ENCODE peak calls at places on chromosomes 1 and 21, in eight cellular contexts. K is mammary epithelial cell, A is IMR-90, H is neuronal stem cell, Y is H1, Q is mesendoderm, E is A549, I is HepG2. N is an unnamed sample.

GRCh38 chr1:68375919-68376318 is 73.8 kb downstream of the RPE65 start:
- DNase-seq in K (no peak), A (peak; percentile 33), H (no peak), Y (no peak), Q (no peak), E (no peak), I (no peak), N (no peak)

GRCh38 chr1:56404561-56405030 is 174.8 kb downstream of the PLPP3 start:
- DNase-seq in K (no peak), A (no peak), H (no peak), Y (no peak), Q (no peak), E (no peak), I (no peak), N (no peak)

GRCh38 chr1:95660736-95661135 is 426.7 kb downstream of the RWDD3 start:
- DNase-seq in K (no peak), A (no peak), H (no peak), Y (no peak), Q (no peak), E (no peak), I (no peak), N (no peak)

GRCh38 chr1:183228650-183229220 is 42.7 kb downstream of the LAMC2 start:
- DNase-seq in K (no peak), A (no peak), H (no peak), Y (no peak), Q (no peak), E (no peak), I (peak; percentile 36), N (no peak)

GRCh38 chr1:202572867-202573266 is 137.4 kb downstream of the SYT2 start:
- DNase-seq in K (no peak), A (no peak), H (no peak), Y (no peak), Q (no peak), E (no peak), I (no peak), N (no peak)

GRCh38 chr1:102840741-102841140 is 267.6 kb downstream of the COL11A1 start:
- DNase-seq in K (no peak), A (no peak), H (no peak), Y (no peak), Q (no peak), E (no peak), I (no peak), N (no peak)

GRCh38 chr1:235843458-235843857 is 23.2 kb downstream of the LYST start:
- DNase-seq in K (peak; percentile 41), A (peak; percentile 68), H (no peak), Y (no peak), Q (peak; percentile 19), E (peak; percentile 25), I (peak; percentile 44), N (peak; percentile 27)

GRCh38 chr21:17911628-17912027 is 92.5 kb upstream of the C21orf91 start:
- DNase-seq in K (peak; percentile 86), A (peak; percentile 42), H (no peak), Y (no peak), Q (no peak), E (no peak), I (no peak), N (no peak)

GRCh38 chr1:211548321-211549091 is 30.5 kb downstream of the SLC30A1 start:
- DNase-seq in K (no peak), A (no peak), H (no peak), Y (no peak), Q (peak; percentile 78), E (no peak), I (no peak), N (peak; percentile 35)

GRCh38 chr1:38436749-38437148 is 390.2 kb upstream of the POU3F1 start:
- DNase-seq in K (no peak), A (no peak), H (no peak), Y (no peak), Q (no peak), E (no peak), I (no peak), N (no peak)

GRCh38 chr21:27498025-27498424 is 531.1 kb upstream of the ADAMTS5 start:
- DNase-seq in K (peak; percentile 49), A (peak; percentile 14), H (no peak), Y (no peak), Q (no peak), E (no peak), I (no peak), N (no peak)

GRCh38 chr1:68112835-68113243 is 62.4 kb upstream of the DIRAS3 start:
- DNase-seq in K (peak; percentile 87), A (peak; percentile 93), H (no peak), Y (peak; percentile 1), Q (no peak), E (peak; percentile 26), I (no peak), N (no peak)

GRCh38 chr1:236659792-236660587 is 26.3 kb upstream of the ACTN2 start:
- DNase-seq in K (no peak), A (no peak), H (no peak), Y (no peak), Q (peak; percentile 18), E (no peak), I (no peak), N (peak; percentile 51)

GRCh38 chr21:39690454-39690853 is 54.5 kb upstream of the IGSF5 start:
- DNase-seq in K (no peak), A (no peak), H (no peak), Y (no peak), Q (peak; percentile 23), E (no peak), I (no peak), N (no peak)

GRCh38 chr1:82034812-82035211 is 234.1 kb downstream of the ADGRL2 start:
- DNase-seq in K (no peak), A (no peak), H (no peak), Y (no peak), Q (peak; percentile 10), E (no peak), I (no peak), N (peak; percentile 20)

DNA sequence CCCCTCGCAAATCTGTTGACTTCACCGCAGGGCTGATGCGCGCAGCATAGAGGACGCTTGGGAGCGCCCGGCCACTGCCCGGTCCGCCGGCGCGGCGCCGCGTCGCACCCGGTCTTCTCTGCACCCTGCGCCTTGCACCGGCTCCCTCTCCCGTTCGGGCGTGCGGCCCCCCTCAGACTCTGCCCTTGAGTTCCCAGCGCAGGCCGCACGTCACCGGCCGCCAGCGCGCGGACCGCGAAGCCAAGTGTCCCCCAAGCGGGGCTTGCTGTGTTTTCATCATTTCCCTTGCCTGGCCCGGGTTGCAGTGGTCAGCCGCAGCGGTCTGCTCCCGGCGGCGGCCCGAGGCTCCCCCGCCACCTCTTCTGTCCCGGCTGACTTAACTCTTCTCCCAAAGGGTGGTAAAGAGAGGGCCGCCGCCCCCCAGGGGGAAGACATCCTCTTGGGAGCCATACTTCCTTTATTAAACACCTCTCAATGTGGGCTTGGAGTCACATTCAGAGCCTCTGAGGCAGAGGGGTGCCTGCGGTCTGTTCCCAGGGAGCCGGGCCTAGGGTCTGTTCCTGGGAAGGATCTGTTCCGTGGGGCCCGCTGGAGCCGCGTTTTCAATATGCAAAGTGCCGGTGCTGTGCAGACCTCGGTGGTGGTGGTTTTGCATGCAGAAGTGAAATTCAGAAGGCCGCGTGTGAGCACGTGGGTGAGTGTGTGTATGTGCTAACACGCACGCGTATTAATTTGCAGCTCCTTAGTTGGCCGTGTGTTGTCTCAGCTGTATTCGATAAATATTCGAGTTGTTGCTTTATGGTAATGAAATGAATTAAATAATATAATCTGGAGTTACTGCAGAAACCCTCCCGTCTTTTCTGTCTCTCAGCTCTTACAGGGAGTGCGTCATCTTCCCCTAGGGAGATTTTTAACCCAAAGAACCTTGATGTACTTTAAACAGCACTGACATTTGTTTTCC is 17.6 kb downstream of the PBX1 start:
- DNase-seq in K (no peak), A (peak; percentile 88), H (no peak), Y (peak; percentile 68), Q (peak; percentile 71), E (no peak), I (no peak), N (peak; percentile 70)
- H3K4me2 ChIP-seq in K (no peak overlapping the region), A (peak overlapping the region; percentile 79), H (peak overlapping the region; percentile 56), Y (peak overlapping the region; percentile 66), Q (peak overlapping the region; percentile 49), E (no peak overlapping the region), I (no peak overlapping the region), N (peak overlapping the region; percentile 84)

GRCh38 chr1:230858918-230859819 is 9.2 kb downstream of the C1orf198 start:
- DNase-seq in K (no peak), A (peak; percentile 84), H (no peak), Y (no peak), Q (peak; percentile 74), E (no peak), I (no peak), N (no peak)

GRCh38 chr1:230855886-230856285 is 12.4 kb downstream of the C1orf198 start:
- DNase-seq in K (no peak), A (peak; percentile 58), H (no peak), Y (no peak), Q (peak; percentile 40), E (no peak), I (no peak), N (no peak)

GRCh38 chr1:230857077-230857476 is 11.2 kb downstream of the C1orf198 start:
- DNase-seq in K (no peak), A (peak; percentile 78), H (no peak), Y (no peak), Q (no peak), E (no peak), I (no peak), N (no peak)

GRCh38 chr1:230857822-230858221 is 10.5 kb downstream of the C1orf198 start:
- DNase-seq in K (no peak), A (peak; percentile 70), H (no peak), Y (no peak), Q (no peak), E (no peak), I (no peak), N (no peak)

GRCh38 chr1:230858236-230858820 is 10.0 kb downstream of the C1orf198 start:
- DNase-seq in K (no peak), A (no peak), H (no peak), Y (no peak), Q (no peak), E (no peak), I (no peak), N (no peak)
- H3K4me2 ChIP-seq in K (no peak overlapping the region), A (peak overlapping the region; percentile 61), H (no peak overlapping the region), Y (no peak overlapping the region), Q (no peak overlapping the region), E (peak overlapping the region; percentile 18), I (no peak overlapping the region), N (peak overlapping the region; percentile 35)

DNA sequence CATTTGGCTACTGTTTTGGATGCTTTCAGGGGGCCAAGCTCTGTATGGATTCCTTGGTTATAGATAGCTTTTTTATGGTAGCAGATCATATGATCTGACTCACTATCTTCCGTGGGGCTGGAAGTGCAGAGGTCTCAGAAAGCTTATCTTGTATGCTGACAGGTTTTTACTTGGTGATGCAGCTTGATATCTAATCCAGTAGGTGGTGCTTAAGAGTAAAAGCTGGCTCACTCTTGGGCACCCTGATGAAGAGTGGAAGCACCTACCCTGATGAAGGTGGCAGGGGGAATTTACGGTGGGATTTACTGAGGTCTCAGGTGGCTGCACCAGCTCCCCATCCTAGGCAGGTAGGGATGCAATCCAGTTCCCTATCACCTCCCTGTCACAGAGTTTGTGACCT is 151.2 kb downstream of the PTBP2 start:
- DNase-seq in K (peak; percentile 4), A (no peak), H (no peak), Y (no peak), Q (peak; percentile 41), E (no peak), I (no peak), N (peak; percentile 52)
- H3K4me2 ChIP-seq in K (no peak overlapping the region), A (no peak overlapping the region), H (no peak overlapping the region), Y (no peak overlapping the region), Q (no peak overlapping the region), E (no peak overlapping the region), I (no peak overlapping the region), N (no peak overlapping the region)

DNA sequence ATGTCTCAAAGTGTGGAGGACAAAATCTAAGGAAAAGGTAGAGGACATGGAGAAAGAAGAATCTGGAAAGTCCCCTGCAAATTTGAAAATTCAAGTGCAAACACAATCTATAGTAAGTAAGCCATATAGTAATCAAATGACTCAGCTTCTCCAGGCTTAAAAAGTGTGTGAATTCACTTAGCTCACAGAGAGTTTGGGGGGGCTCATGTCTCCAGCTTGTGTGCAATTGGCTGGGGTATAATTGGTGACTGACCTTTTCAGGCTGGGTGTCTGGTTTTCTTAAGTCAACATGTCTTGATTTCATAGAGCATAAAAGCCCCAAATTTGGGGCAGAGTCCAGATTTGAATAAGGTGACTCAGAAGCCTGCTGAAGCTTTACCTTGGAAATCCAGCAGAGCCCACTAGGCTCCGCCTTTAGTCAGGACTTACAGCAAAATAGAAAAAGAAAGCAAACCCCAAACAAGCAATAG is 8.6 kb downstream of the CLDN14 start:
- DNase-seq in K (peak; percentile 34), A (peak; percentile 50), H (no peak), Y (no peak), Q (no peak), E (peak; percentile 58), I (peak; percentile 40), N (no peak)
- H3K4me2 ChIP-seq in K (no peak overlapping the region), A (no peak overlapping the region), H (no peak overlapping the region), Y (no peak overlapping the region), Q (no peak overlapping the region), E (peak overlapping the region; percentile 39), I (no peak overlapping the region), N (no peak overlapping the region)